ENCODE peak calls at places on chromosome 16, in ten cellular contexts. J, W, A, C, F, O, Z, E, B and G are unnamed samples.

GRCh38 chr16:49023095-49023494 is 258.5 kb downstream of the CBLN1 start:
- DNase-seq in O (no peak), J (peak; percentile 31), C (no peak), Z (peak; percentile 39), B (no peak), A (no peak), E (no peak), F (no peak), W (peak; percentile 26), G (no peak)

GRCh38 chr16:13083687-13084086 is 182.3 kb downstream of the SHISA9 start:
- DNase-seq in E (no peak), B (no peak), C (no peak), O (no peak), F (no peak), J (peak; percentile 83), W (no peak), Z (no peak), A (no peak), G (no peak)

GRCh38 chr16:66399031-66399430 is 28.1 kb upstream of the BEAN1 start:
- DNase-seq in B (no peak), F (no peak), W (no peak), O (no peak), Z (peak; percentile 29), E (no peak), J (no peak), A (no peak), C (no peak), G (no peak)

GRCh38 chr16:86066755-86067154 is 167.8 kb downstream of the IRF8 start:
- DNase-seq in C (no peak), O (no peak), F (no peak), W (no peak), J (no peak), E (no peak), B (no peak), Z (no peak), A (no peak), G (no peak)

GRCh38 chr16:20918486-20919239 is 18.1 kb downstream of the LYRM1 start:
- DNase-seq in B (peak; percentile 67), J (peak; percentile 40), W (peak; percentile 33), A (no peak), Z (peak; percentile 35), C (peak; percentile 65), F (no peak), E (no peak), O (no peak), G (peak; percentile 71)

GRCh38 chr16:22300427-22301071 is 3.3 kb downstream of the POLR3E start:
- DNase-seq in Z (peak; percentile 62), C (peak; percentile 52), F (peak; percentile 71), O (no peak), B (no peak), J (peak; percentile 80), A (peak; percentile 66), W (no peak), E (peak; percentile 46), G (peak; percentile 73)

GRCh38 chr16:66959645-66960177 is 1.4 kb upstream of the CES3 start:
- DNase-seq in Z (no peak), J (no peak), C (no peak), O (no peak), B (no peak), A (no peak), E (no peak), W (no peak), F (no peak), G (peak; percentile 59)

GRCh38 chr16:49776085-49776501 is 79.8 kb downstream of the ZNF423 start:
- DNase-seq in J (no peak), C (peak; percentile 59), F (no peak), A (no peak), E (no peak), W (no peak), B (no peak), O (no peak), Z (no peak), G (no peak)

GRCh38 chr16:4306439-4307214 is 9.2 kb upstream of the GLIS2 start:
- DNase-seq in W (peak; percentile 37), A (no peak), Z (no peak), E (no peak), J (no peak), C (no peak), F (no peak), B (no peak), O (no peak), G (no peak)

GRCh38 chr16:66525396-66526180 is 24.3 kb downstream of the TK2 start:
- DNase-seq in A (no peak), B (no peak), W (no peak), E (no peak), Z (no peak), O (no peak), F (no peak), C (no peak), J (no peak), G (no peak)

GRCh38 chr16:57744646-57744903 is 9.0 kb downstream of the KATNB1 start:
- DNase-seq in J (no peak), O (no peak), C (no peak), E (no peak), F (no peak), Z (no peak), B (no peak), W (no peak), A (no peak), G (no peak)

GRCh38 chr16:50318796-50319578 is 49.8 kb downstream of the BRD7 start:
- DNase-seq in A (no peak), F (no peak), E (no peak), C (no peak), B (no peak), Z (no peak), J (no peak), W (no peak), O (no peak), G (no peak)

DNA sequence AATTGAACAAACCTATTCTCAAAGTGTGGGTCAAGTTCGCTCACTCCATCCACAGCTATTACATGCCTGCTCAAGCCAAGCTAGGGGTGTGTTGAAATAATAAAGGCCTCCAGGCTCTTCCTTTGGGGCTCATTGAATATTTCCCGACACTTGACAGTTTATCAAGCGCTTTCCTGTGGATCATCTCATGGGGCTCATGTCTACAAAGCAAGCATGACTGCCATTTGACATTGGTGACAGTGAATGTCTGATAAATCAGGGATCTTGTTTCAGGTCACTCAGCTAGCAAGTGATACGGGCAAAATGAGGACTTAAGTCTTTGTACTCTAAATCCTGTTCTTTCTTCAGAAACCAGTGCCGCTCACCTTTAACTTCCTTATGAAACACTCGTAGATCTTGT is 542.6 kb downstream of the TOX3 start:
- DNase-seq in Z (no peak), E (no peak), A (no peak), B (no peak), W (no peak), O (no peak), J (no peak), F (no peak), C (no peak), G (no peak)
- TF ChIP-seq POLR2A in Z (no peak), E (no peak), A (no peak), B (no peak), W (no peak), O (no peak), J (no peak), F (no peak), C (no peak), G (no peak)

GRCh38 chr16:87829123-87829980 is 40.0 kb downstream of the SLC7A5 start:
- DNase-seq in B (no peak), A (no peak), J (no peak), F (peak; percentile 74), O (no peak), C (no peak), W (no peak), E (no peak), Z (no peak), G (no peak)
- TF ChIP-seq POLR2A in B (no peak), A (no peak), J (no peak), F (no peak), O (no peak), C (no peak), W (no peak), E (no peak), Z (peak; percentile 21), G (no peak)

GRCh38 chr16:1651055-1651454 is 27.0 kb upstream of the JPT2 start:
- DNase-seq in O (no peak), A (no peak), Z (no peak), E (no peak), W (no peak), B (no peak), C (no peak), F (no peak), J (no peak), G (no peak)

GRCh38 chr16:1653023-1653422 is 25.1 kb upstream of the JPT2 start:
- DNase-seq in C (no peak), B (no peak), O (no peak), Z (no peak), J (no peak), F (no peak), A (no peak), W (no peak), E (no peak), G (no peak)

GRCh38 chr16:1654505-1655268 is 23.4 kb upstream of the JPT2 start:
- DNase-seq in O (no peak), F (no peak), J (no peak), A (no peak), W (no peak), E (peak; percentile 27), B (no peak), C (no peak), Z (no peak), G (no peak)

GRCh38 chr16:1650131-1650530 is 27.9 kb upstream of the JPT2 start:
- DNase-seq in B (no peak), E (no peak), F (no peak), A (no peak), Z (no peak), J (no peak), W (no peak), C (no peak), O (no peak), G (no peak)

GRCh38 chr16:1651509-1652342 is 26.4 kb upstream of the JPT2 start:
- DNase-seq in F (no peak), J (no peak), E (no peak), Z (peak; percentile 4), C (no peak), W (no peak), A (no peak), B (no peak), O (no peak), G (no peak)
- TF ChIP-seq POLR2A in F (no peak), J (no peak), E (no peak), Z (no peak), C (no peak), W (no peak), A (no peak), B (no peak), O (no peak), G (no peak)

DNA sequence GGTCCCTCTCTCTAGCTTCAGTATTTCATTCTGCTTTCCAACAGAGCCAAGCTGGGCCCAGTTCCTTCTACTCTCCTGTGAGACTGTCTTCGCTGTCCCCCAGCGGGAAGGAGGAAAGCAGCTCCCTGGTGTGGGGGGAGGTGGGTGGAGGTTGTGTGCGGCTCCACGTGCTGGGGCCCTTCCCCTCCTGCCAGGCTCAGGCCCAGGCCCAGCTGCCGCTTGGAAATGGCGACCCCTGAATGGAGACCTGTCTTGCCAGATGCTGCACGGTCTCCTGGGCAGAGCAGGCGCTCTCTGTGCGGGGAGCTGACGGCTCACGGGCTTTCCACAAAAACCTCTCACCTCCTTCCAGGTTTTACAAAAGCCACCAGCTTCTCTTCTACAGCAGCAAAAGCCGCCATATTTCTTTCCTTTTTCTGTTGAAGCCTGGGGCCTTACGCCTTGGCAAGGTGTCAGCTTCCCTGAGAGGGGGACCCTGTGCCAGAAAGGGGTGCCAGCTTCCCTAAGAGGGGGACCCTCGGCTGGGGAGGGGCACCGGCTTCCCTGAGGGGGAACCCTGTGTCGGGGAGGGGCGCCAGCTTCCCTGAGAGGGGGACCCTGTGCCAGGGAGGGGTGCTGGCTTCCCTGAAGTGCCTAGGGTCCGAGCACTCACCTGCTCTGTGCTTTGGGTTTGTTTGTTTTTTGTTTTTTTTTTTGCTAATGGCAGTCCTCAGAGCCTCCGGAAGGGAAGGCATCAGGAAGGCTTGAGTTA is 47.5 kb downstream of the ZNF778 start:
- DNase-seq in A (no peak), O (no peak), C (no peak), F (no peak), Z (no peak), E (no peak), W (no peak), J (no peak), B (no peak), G (no peak)
- TF ChIP-seq POLR2A in A (no peak), O (no peak), C (no peak), F (no peak), Z (no peak), E (no peak), W (no peak), J (no peak), B (no peak), G (no peak)